ENCODE peak calls at places on chromosomes 7 and 10, in six cellular contexts. X, P, O, Q, D and W are unnamed samples.

GRCh38 chr10:127922675-127923366 is 15.9 kb downstream of the PTPRE start:
- DNase-seq in X (no peak), P (peak), O (no peak), Q (no peak), D (no peak), W (no peak)

GRCh38 chr7:52726986-52727385 is 308.4 kb upstream of the POM121L12 start:
- DNase-seq in X (no peak), P (no peak), O (no peak), Q (no peak), D (no peak), W (no peak)

GRCh38 chr10:72027498-72027897 is 60.9 kb downstream of the SPOCK2 start:
- DNase-seq in X (no peak), P (no peak), O (no peak), Q (no peak), D (no peak), W (no peak)

GRCh38 chr10:30529373-30529998 is 95.5 kb downstream of the MAP3K8 start:
- DNase-seq in X (peak), P (no peak), O (no peak), Q (peak), D (no peak), W (peak)

GRCh38 chr10:8112230-8112915 is 57.9 kb downstream of the GATA3 start:
- DNase-seq in X (no peak), P (no peak), O (no peak), Q (no peak), D (no peak), W (no peak)

GRCh38 chr10:77943086-77943901 is 16.7 kb upstream of the DLG5 start:
- DNase-seq in X (no peak), P (peak), O (no peak), Q (no peak), D (no peak), W (no peak)

GRCh38 chr10:92830478-92831389 is 17.6 kb upstream of the EXOC6 start:
- DNase-seq in X (no peak), P (no peak), O (no peak), Q (no peak), D (no peak), W (no peak)

GRCh38 chr7:146115665-146116451 is 743 bp upstream of the CNTNAP2 start:
- DNase-seq in X (no peak), P (peak), O (peak), Q (no peak), D (peak), W (no peak)

GRCh38 chr7:94507462-94507861 is 2.1 kb upstream of the CASD1 start:
- DNase-seq in X (no peak), P (no peak), O (no peak), Q (no peak), D (no peak), W (no peak)

GRCh38 chr7:39602351-39602750 is 21.0 kb upstream of the RALA start:
- DNase-seq in X (no peak), P (no peak), O (no peak), Q (no peak), D (no peak), W (no peak)

GRCh38 chr7:105776068-105776790 is 100.2 kb downstream of the ATXN7L1 start:
- DNase-seq in X (no peak), P (peak), O (peak), Q (no peak), D (peak), W (no peak)

GRCh38 chr10:50393784-50394183 is 142.5 kb upstream of the ASAH2 start:
- DNase-seq in X (no peak), P (peak), O (no peak), Q (no peak), D (no peak), W (no peak)

GRCh38 chr7:88312061-88312663 is 5.5 kb upstream of the STEAP4 start:
- DNase-seq in X (no peak), P (peak), O (no peak), Q (no peak), D (no peak), W (no peak)

GRCh38 chr10:97633921-97634320 is 621 bp upstream of the MORN4 start:
- DNase-seq in X (no peak), P (no peak), O (peak), Q (no peak), D (no peak), W (no peak)

GRCh38 chr7:27825890-27826289 is 85.9 kb downstream of the TAX1BP1 start:
- DNase-seq in X (no peak), P (no peak), O (no peak), Q (no peak), D (no peak), W (no peak)

GRCh38 chr7:90560730-90561129 is 35.4 kb upstream of the CDK14 start:
- DNase-seq in X (no peak), P (peak), O (no peak), Q (no peak), D (no peak), W (no peak)

GRCh38 chr10:12975266-12975665 is 26.2 kb downstream of the CCDC3 start:
- DNase-seq in X (no peak), P (no peak), O (peak), Q (no peak), D (peak), W (no peak)

GRCh38 chr10:26311383-26311940 is 94.9 kb downstream of the GAD2 start:
- DNase-seq in X (no peak), P (no peak), O (peak), Q (no peak), D (peak), W (no peak)

GRCh38 chr10:75967491-75967890 is 536.1 kb downstream of the LRMDA start:
- DNase-seq in X (no peak), P (no peak), O (peak), Q (no peak), D (peak), W (no peak)

GRCh38 chr7:24722386-24723177 is 34.7 kb downstream of the GSDME start:
- DNase-seq in X (no peak), P (peak), O (peak), Q (no peak), D (no peak), W (no peak)

GRCh38 chr10:17744395-17744841 is 7.6 kb upstream of the TMEM236 start:
- DNase-seq in X (no peak), P (no peak), O (no peak), Q (no peak), D (no peak), W (no peak)

GRCh38 chr7:91020611-91021385 is 243.4 kb upstream of the FZD1 start:
- DNase-seq in X (no peak), P (peak), O (no peak), Q (no peak), D (no peak), W (no peak)

GRCh38 chr10:61136151-61136550 is 192.2 kb upstream of the RHOBTB1 start:
- DNase-seq in X (no peak), P (no peak), O (no peak), Q (no peak), D (no peak), W (no peak)

GRCh38 chr10:43816351-43817321 is 168.0 kb upstream of the ZNF32 start:
- DNase-seq in X (peak), P (peak), O (no peak), Q (peak), D (no peak), W (peak)

GRCh38 chr10:114607358-114607998 is 50.6 kb downstream of the ABLIM1 start:
- DNase-seq in X (no peak), P (peak), O (no peak), Q (no peak), D (no peak), W (no peak)

GRCh38 chr7:149261829-149262617 is at the start of gene ZNF783:
- DNase-seq in X (peak), P (peak), O (peak), Q (peak), D (peak), W (peak)

GRCh38 chr7:55538538-55538937 is 33.8 kb downstream of the VOPP1 start:
- DNase-seq in X (no peak), P (peak), O (no peak), Q (no peak), D (no peak), W (no peak)

GRCh38 chr10:31774291-31774900 is 154.2 kb downstream of the ARHGAP12 start:
- DNase-seq in X (no peak), P (no peak), O (peak), Q (no peak), D (peak), W (no peak)

GRCh38 chr10:79273603-79274002 is 73.7 kb upstream of the PPIF start:
- DNase-seq in X (no peak), P (no peak), O (no peak), Q (no peak), D (no peak), W (no peak)

GRCh38 chr10:58796834-58797233 is 284.2 kb downstream of the BICC1 start:
- DNase-seq in X (no peak), P (no peak), O (no peak), Q (no peak), D (no peak), W (no peak)